ENCODE peak calls at places on chromosomes 6 and 20, in seven cellular contexts. I is GM19239, C is GOT3, R is fibroblast of lung, F is body of pancreas, B is activated T-cell treated with anti-CD3 and anti-CD28 coated beads for 1 hour, W is activated gamma-delta T cell treated with Interleukin-2 at 50 U/mL for 16 hours. V is an unnamed sample.
A peak's percentile ranks its signal among the peaks of the same experiment; 100 is the strongest.

GRCh38 chr6:40011844-40012243 is 77.6 kb upstream of the MOCS1 start:
- DNase-seq in R (no peak), F (no peak), C (no peak), W (no peak), I (no peak), B (no peak), V (no peak)

GRCh38 chr6:106913111-106913510 is 61.4 kb downstream of the CD24 start:
- DNase-seq in W (no peak), C (no peak), B (no peak), I (no peak), F (no peak), R (no peak), V (no peak)

GRCh38 chr6:128112494-128112893 is 211.6 kb upstream of the THEMIS start:
- DNase-seq in C (no peak), I (no peak), B (no peak), F (no peak), W (no peak), R (no peak), V (no peak)

GRCh38 chr6:54802775-54803631 is 43.6 kb upstream of the FAM83B start:
- DNase-seq in F (no peak), B (no peak), W (no peak), R (peak; percentile 70), I (no peak), C (no peak), V (no peak)

GRCh38 chr20:62496525-62497218 is 20.9 kb upstream of the GATA5 start:
- DNase-seq in I (no peak), B (peak; percentile 19), W (no peak), F (no peak), C (no peak), R (no peak), V (no peak)

GRCh38 chr6:56668158-56668557 is 25.5 kb upstream of the DST start:
- DNase-seq in W (no peak), I (no peak), C (no peak), F (no peak), R (no peak), B (no peak), V (no peak)

GRCh38 chr6:89321131-89321530 is 6.0 kb upstream of the GABRR2 start:
- DNase-seq in B (no peak), W (no peak), I (no peak), R (no peak), C (no peak), F (no peak), V (no peak)

GRCh38 chr20:15031546-15032351 is 694.3 kb upstream of the FLRT3 start:
- DNase-seq in I (no peak), B (no peak), R (no peak), F (no peak), C (no peak), W (no peak), V (no peak)

GRCh38 chr20:45091366-45091765 is 9.6 kb downstream of the KCNS1 start:
- DNase-seq in F (no peak), B (no peak), C (no peak), R (no peak), I (no peak), W (no peak), V (no peak)

GRCh38 chr20:37841991-37842390 is 60.9 kb upstream of the VSTM2L start:
- DNase-seq in I (no peak), C (no peak), B (no peak), R (no peak), F (no peak), W (no peak), V (no peak)

GRCh38 chr6:170107606-170108222 is 183.2 kb downstream of the DLL1 start:
- DNase-seq in W (peak; percentile 1), B (no peak), I (no peak), F (no peak), C (no peak), R (no peak), V (no peak)

GRCh38 chr20:60224914-60225313 is 266.7 kb downstream of the CDH26 start:
- DNase-seq in I (peak; percentile 5), B (no peak), F (no peak), C (no peak), R (no peak), W (no peak), V (no peak)

GRCh38 chr6:44593539-44593944 is 206.0 kb downstream of the CDC5L start:
- DNase-seq in W (peak; percentile 57), C (no peak), F (peak; percentile 34), R (peak; percentile 68), B (peak; percentile 45), I (peak; percentile 26), V (no peak)

GRCh38 chr6:125989631-125990030 is 3.3 kb downstream of the TRMT11 start:
- DNase-seq in I (no peak), R (peak; percentile 35), C (no peak), W (no peak), F (no peak), B (no peak), V (no peak)

GRCh38 chr6:137217801-137218472 is 1.2 kb downstream of the IFNGR1 start:
- DNase-seq in R (peak; percentile 29), C (no peak), W (no peak), F (peak; percentile 61), I (no peak), B (no peak), V (peak; percentile 84)

GRCh38 chr20:3251806-3252205 is 12.8 kb upstream of the SLC4A11 start:
- DNase-seq in F (no peak), R (peak; percentile 50), W (no peak), B (no peak), I (no peak), C (no peak), V (no peak)

GRCh38 chr6:103893082-103893481 is 966.6 kb downstream of the HACE1 start:
- DNase-seq in R (peak; percentile 4), I (no peak), W (no peak), F (peak; percentile 16), B (no peak), C (no peak), V (no peak)

GRCh38 chr20:58706975-58707681 is 14.5 kb downstream of the NPEPL1 start:
- DNase-seq in F (no peak), C (no peak), W (no peak), R (no peak), I (no peak), B (no peak), V (no peak)

GRCh38 chr6:142155895-142156757 is 9.1 kb downstream of the VTA1 start:
- DNase-seq in C (no peak), R (peak; percentile 8), B (no peak), I (no peak), F (no peak), W (no peak), V (no peak)

GRCh38 chr6:13355043-13355945 is 27.0 kb upstream of the TBC1D7 start:
- DNase-seq in R (peak; percentile 100), C (no peak), I (no peak), B (no peak), F (no peak), W (no peak), V (no peak)

GRCh38 chr20:31923388-31924271 is 28.2 kb downstream of the PDRG1 start:
- DNase-seq in R (no peak), F (no peak), C (no peak), W (no peak), B (no peak), I (peak; percentile 17), V (no peak)

GRCh38 chr6:88650029-88650619 is 313.3 kb downstream of the RNGTT start:
- DNase-seq in W (no peak), C (no peak), F (no peak), B (no peak), I (peak; percentile 18), R (peak; percentile 88), V (no peak)

GRCh38 chr6:169622618-169623017 is 79.2 kb downstream of the WDR27 start:
- DNase-seq in F (no peak), C (no peak), B (no peak), R (peak; percentile 19), W (no peak), I (no peak), V (no peak)

GRCh38 chr6:156634048-156634447 is 143.1 kb upstream of the ARID1B start:
- DNase-seq in I (no peak), B (no peak), F (no peak), R (no peak), W (no peak), C (no peak), V (no peak)

GRCh38 chr6:152078804-152079203 is 271.3 kb downstream of the ESR1 start:
- DNase-seq in W (no peak), B (no peak), C (no peak), R (no peak), F (no peak), I (no peak), V (no peak)

GRCh38 chr20:17513956-17514355 is 17.2 kb downstream of the BFSP1 start:
- DNase-seq in W (no peak), F (no peak), C (no peak), B (no peak), R (no peak), I (no peak), V (no peak)

GRCh38 chr6:88835210-88835609 is 128.2 kb downstream of the RNGTT start:
- DNase-seq in R (no peak), C (no peak), F (no peak), I (no peak), B (no peak), W (no peak), V (no peak)

GRCh38 chr20:31475032-31475431 is at the start of the genes DEFB124 and REM1:
- DNase-seq in R (no peak), C (no peak), F (no peak), I (no peak), B (no peak), W (no peak), V (no peak)

GRCh38 chr6:109322825-109323580 is 59.3 kb downstream of the CD164 start:
- DNase-seq in B (no peak), I (peak; percentile 24), W (no peak), C (no peak), R (no peak), F (peak; percentile 63), V (peak; percentile 58)

GRCh38 chr6:107712523-107713213 is 111.4 kb downstream of the SCML4 start:
- DNase-seq in B (no peak), R (peak; percentile 64), I (no peak), F (no peak), C (no peak), W (no peak), V (no peak)

GRCh38 chr6:25935953-25936352 is 5.5 kb upstream of the SLC17A2 start:
- DNase-seq in R (no peak), I (no peak), F (no peak), W (no peak), C (no peak), B (no peak), V (no peak)

GRCh38 chr20:3670511-3670910 is 7.3 kb upstream of the GFRA4 start:
- DNase-seq in W (no peak), C (no peak), F (no peak), I (no peak), R (no peak), B (no peak), V (no peak)

GRCh38 chr20:3781153-3781910 is at the start of gene SPEF1:
- DNase-seq in W (no peak), C (peak; percentile 68), F (peak; percentile 92), I (peak; percentile 94), B (no peak), R (peak; percentile 87), V (peak; percentile 72)

V was measured in CD14-positive monocyte.